ENCODE peak calls at places on chromosomes 6 and 20, in five cellular contexts. One of them, this sample, is unnamed.
A peak's percentile ranks its signal among the peaks of the same experiment; 100 is the strongest.

GRCh38 chr20:61127311-61128044 is 124.6 kb upstream of the CDH4 start:
- DNase-seq in K562: no peak
- DNase-seq in MV-4-11: no peak
- DNase-seq in Calu3: no peak
- DNase-seq in lower lobe of right lung: no peak
- DNase-seq in this sample: no peak

GRCh38 chr6:169274761-169275160 is 21.1 kb upstream of the THBS2 start:
- DNase-seq in K562: no peak
- DNase-seq in MV-4-11: no peak
- DNase-seq in Calu3: no peak
- DNase-seq in lower lobe of right lung: no peak
- DNase-seq in this sample: no peak

GRCh38 chr6:43222418-43223059 is 6.7 kb downstream of the DNPH1 start:
- DNase-seq in K562: no peak
- DNase-seq in MV-4-11: no peak
- DNase-seq in Calu3: no peak
- DNase-seq in lower lobe of right lung: no peak
- DNase-seq in this sample: no peak

GRCh38 chr6:4776967-4777925 is 1.0 kb downstream of the CDYL start:
- DNase-seq in K562: peak; percentile 58
- DNase-seq in MV-4-11: no peak
- DNase-seq in Calu3: no peak
- DNase-seq in lower lobe of right lung: no peak
- DNase-seq in this sample: peak; percentile 37

GRCh38 chr6:169398342-169399105 is 144.9 kb upstream of the THBS2 start:
- DNase-seq in K562: no peak
- DNase-seq in MV-4-11: no peak
- DNase-seq in Calu3: no peak
- DNase-seq in lower lobe of right lung: no peak
- DNase-seq in this sample: no peak

GRCh38 chr6:139820191-139820590 is 445.7 kb upstream of the CITED2 start:
- DNase-seq in K562: no peak
- DNase-seq in MV-4-11: no peak
- DNase-seq in Calu3: no peak
- DNase-seq in lower lobe of right lung: no peak
- DNase-seq in this sample: no peak

GRCh38 chr6:155524249-155524651 is 68.6 kb upstream of the NOX3 start:
- DNase-seq in K562: no peak
- DNase-seq in MV-4-11: no peak
- DNase-seq in Calu3: no peak
- DNase-seq in lower lobe of right lung: no peak
- DNase-seq in this sample: no peak

GRCh38 chr6:116764961-116765841 is at the start of gene FAM162B:
- DNase-seq in K562: no peak
- DNase-seq in MV-4-11: no peak
- DNase-seq in Calu3: peak; percentile 21
- DNase-seq in lower lobe of right lung: peak; percentile 45
- DNase-seq in this sample: peak; percentile 23

GRCh38 chr6:144758602-144759001 is 473.5 kb downstream of the UTRN start:
- DNase-seq in K562: no peak
- DNase-seq in MV-4-11: no peak
- DNase-seq in Calu3: no peak
- DNase-seq in lower lobe of right lung: no peak
- DNase-seq in this sample: no peak

GRCh38 chr20:1435337-1435699 is 31.3 kb downstream of the NSFL1C start:
- DNase-seq in K562: no peak
- DNase-seq in MV-4-11: no peak
- DNase-seq in Calu3: no peak
- DNase-seq in lower lobe of right lung: no peak
- DNase-seq in this sample: no peak

GRCh38 chr6:47348316-47348863 is 38.7 kb upstream of the TNFRSF21 start:
- DNase-seq in K562: no peak
- DNase-seq in MV-4-11: peak; percentile 8
- DNase-seq in Calu3: no peak
- DNase-seq in lower lobe of right lung: no peak
- DNase-seq in this sample: no peak